ENCODE peak calls at places on chromosomes 7 and 10, in five cellular contexts. One of them, this sample, is unnamed.

GRCh38 chr10:103775786-103776185 is 79.6 kb downstream of the SH3PXD2A start:
- DNase-seq in psoas muscle: peak
- DNase-seq in HCT116: no peak
- DNase-seq in gastrocnemius medialis: no peak
- DNase-seq in body of pancreas: no peak
- DNase-seq in this sample: no peak

GRCh38 chr7:51301806-51302205 is 14.8 kb downstream of the COBL start:
- DNase-seq in gastrocnemius medialis: no peak
- DNase-seq in psoas muscle: no peak
- DNase-seq in body of pancreas: no peak
- DNase-seq in HCT116: no peak
- DNase-seq in this sample: no peak

GRCh38 chr7:44286182-44286617 is 39.2 kb downstream of the CAMK2B start:
- DNase-seq in psoas muscle: peak
- DNase-seq in HCT116: no peak
- DNase-seq in body of pancreas: peak
- DNase-seq in gastrocnemius medialis: peak
- DNase-seq in this sample: peak

GRCh38 chr7:140455743-140456142 is 23.6 kb downstream of the MKRN1 start:
- DNase-seq in psoas muscle: no peak
- DNase-seq in body of pancreas: no peak
- DNase-seq in gastrocnemius medialis: no peak
- DNase-seq in HCT116: no peak
- DNase-seq in this sample: no peak

GRCh38 chr7:40097728-40098127 is 36.7 kb downstream of the MPLKIP start:
- DNase-seq in HCT116: no peak
- DNase-seq in body of pancreas: no peak
- DNase-seq in psoas muscle: no peak
- DNase-seq in gastrocnemius medialis: no peak
- DNase-seq in this sample: no peak

GRCh38 chr10:11789294-11789693 is 33.9 kb upstream of the PROSER2 start:
- DNase-seq in HCT116: no peak
- DNase-seq in psoas muscle: no peak
- DNase-seq in body of pancreas: no peak
- DNase-seq in gastrocnemius medialis: no peak
- DNase-seq in this sample: no peak

GRCh38 chr10:127157506-127158205 is 38.7 kb downstream of the INSYN2A start:
- DNase-seq in psoas muscle: no peak
- DNase-seq in HCT116: no peak
- DNase-seq in body of pancreas: no peak
- DNase-seq in gastrocnemius medialis: no peak
- DNase-seq in this sample: no peak

GRCh38 chr10:98879486-98879885 is 356.2 kb downstream of the HPSE2 start:
- DNase-seq in gastrocnemius medialis: no peak
- DNase-seq in HCT116: no peak
- DNase-seq in body of pancreas: no peak
- DNase-seq in psoas muscle: no peak
- DNase-seq in this sample: no peak

GRCh38 chr10:116771101-116771705 is 28.8 kb upstream of the HSPA12A start:
- DNase-seq in gastrocnemius medialis: peak
- DNase-seq in body of pancreas: peak
- DNase-seq in psoas muscle: peak
- DNase-seq in HCT116: no peak
- DNase-seq in this sample: peak

GRCh38 chr7:43011879-43012278 is 79.7 kb downstream of the MRPL32 start:
- DNase-seq in body of pancreas: no peak
- DNase-seq in HCT116: no peak
- DNase-seq in psoas muscle: no peak
- DNase-seq in gastrocnemius medialis: no peak
- DNase-seq in this sample: no peak

DNA sequence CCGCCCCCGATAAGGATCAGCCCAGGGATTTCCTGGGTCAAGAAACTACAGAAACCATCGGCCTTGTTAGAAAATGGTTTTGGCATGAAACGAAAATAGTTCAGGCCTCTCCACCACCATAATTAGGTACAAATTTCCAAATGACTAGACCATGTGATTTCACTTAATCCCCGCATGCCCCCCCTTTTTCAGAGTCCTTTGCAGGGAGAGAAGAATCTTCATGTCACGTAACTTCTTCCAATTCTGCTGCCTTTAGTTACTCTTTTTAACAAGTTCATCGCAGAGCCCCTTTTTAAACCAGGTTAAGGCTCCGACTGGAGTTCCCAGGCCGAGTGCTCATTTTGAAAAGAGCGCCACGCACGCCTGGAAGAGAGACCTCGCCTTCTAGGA is 3.4 kb downstream of the PDGFA start:
- DNase-seq in body of pancreas: no peak
- DNase-seq in gastrocnemius medialis: no peak
- DNase-seq in HCT116: no peak
- DNase-seq in psoas muscle: no peak
- DNase-seq in this sample: no peak
- H3K4me3 ChIP-seq in body of pancreas: no peak
- H3K4me3 ChIP-seq in gastrocnemius medialis: peak
- H3K4me3 ChIP-seq in HCT116: no peak
- H3K4me3 ChIP-seq in psoas muscle: peak
- H3K4me3 ChIP-seq in this sample: peak

GRCh38 chr7:27173412-27174076 is 576 bp downstream of the HOXA10 start:
- DNase-seq in HCT116: no peak
- DNase-seq in body of pancreas: peak
- DNase-seq in gastrocnemius medialis: peak
- DNase-seq in psoas muscle: peak
- DNase-seq in this sample: no peak

GRCh38 chr7:27170936-27171635 is 3.0 kb downstream of the HOXA10 start:
- DNase-seq in gastrocnemius medialis: no peak
- DNase-seq in body of pancreas: no peak
- DNase-seq in psoas muscle: peak
- DNase-seq in HCT116: no peak
- DNase-seq in this sample: no peak

GRCh38 chr7:27172823-27173411 is 1.2 kb downstream of the HOXA10 start:
- DNase-seq in body of pancreas: no peak
- DNase-seq in HCT116: no peak
- DNase-seq in psoas muscle: peak
- DNase-seq in gastrocnemius medialis: peak
- DNase-seq in this sample: no peak

GRCh38 chr7:27171636-27172387 is 2.3 kb downstream of the HOXA10 start:
- DNase-seq in HCT116: no peak
- DNase-seq in psoas muscle: peak
- DNase-seq in gastrocnemius medialis: peak
- DNase-seq in body of pancreas: no peak
- DNase-seq in this sample: no peak

DNA sequence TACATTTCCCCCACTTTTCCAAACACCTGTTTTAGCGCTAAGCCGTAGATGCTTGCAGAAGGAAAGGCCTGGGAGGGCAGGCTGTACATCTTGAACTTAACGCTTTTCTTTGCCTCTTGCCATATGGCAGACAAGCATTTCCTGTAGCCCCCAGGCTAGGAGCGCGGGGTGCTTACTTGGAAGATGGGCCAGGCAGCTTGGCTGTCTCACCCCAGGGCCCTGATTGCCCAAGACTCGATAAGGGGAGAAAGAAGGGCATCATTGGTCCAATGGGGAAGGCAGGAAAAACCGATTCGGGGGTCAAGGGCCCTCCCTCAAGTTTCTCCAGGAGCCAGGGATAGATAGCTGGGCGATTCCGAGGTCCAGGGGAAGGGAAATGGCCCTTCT is 1.7 kb downstream of the HOXA10 start:
- DNase-seq in psoas muscle: peak
- DNase-seq in gastrocnemius medialis: peak
- DNase-seq in HCT116: no peak
- DNase-seq in body of pancreas: no peak
- DNase-seq in this sample: no peak
- H3K4me3 ChIP-seq in psoas muscle: peak
- H3K4me3 ChIP-seq in gastrocnemius medialis: peak
- H3K4me3 ChIP-seq in HCT116: peak
- H3K4me3 ChIP-seq in body of pancreas: no peak
- H3K4me3 ChIP-seq in this sample: no peak

DNA sequence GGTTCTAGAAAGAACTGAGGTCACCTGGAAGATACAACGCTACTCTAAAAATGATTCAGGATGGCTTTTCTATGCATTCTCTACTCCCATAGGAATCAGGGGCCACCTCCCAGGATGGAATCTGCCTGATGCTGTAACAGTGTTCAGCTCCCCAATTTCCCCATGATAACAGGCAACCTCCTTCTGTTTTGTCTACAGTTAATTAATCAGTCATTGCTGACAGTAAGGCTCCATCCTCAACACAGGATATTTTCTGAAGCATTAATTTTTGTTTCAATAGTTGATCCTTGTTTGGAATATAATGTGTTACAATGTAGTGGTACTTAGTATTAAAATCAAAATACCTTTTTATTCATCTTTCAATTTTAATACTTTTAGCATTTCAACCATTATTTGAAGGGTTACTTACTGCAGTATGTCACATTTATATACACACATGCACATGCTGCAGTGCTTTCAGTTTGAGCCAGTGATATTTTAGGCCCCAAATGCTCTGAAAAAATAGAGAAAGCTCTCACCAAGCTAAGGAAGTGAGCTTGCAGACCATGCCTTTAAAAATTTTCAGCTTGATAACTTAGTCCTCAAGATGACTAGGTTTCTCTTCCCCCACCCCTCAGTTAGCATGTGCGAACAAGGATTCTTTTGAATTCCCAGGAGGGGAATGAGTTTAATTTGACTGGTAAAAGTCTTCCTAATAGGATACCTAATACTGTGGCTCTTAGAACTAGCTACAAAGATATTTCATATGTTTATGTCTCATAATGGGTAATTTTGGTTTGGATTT is 592 bp upstream of the PIK3CG start:
- DNase-seq in body of pancreas: no peak
- DNase-seq in HCT116: no peak
- DNase-seq in gastrocnemius medialis: no peak
- DNase-seq in psoas muscle: no peak
- DNase-seq in this sample: no peak
- H3K4me3 ChIP-seq in body of pancreas: no peak
- H3K4me3 ChIP-seq in HCT116: no peak
- H3K4me3 ChIP-seq in gastrocnemius medialis: no peak
- H3K4me3 ChIP-seq in psoas muscle: peak
- H3K4me3 ChIP-seq in this sample: peak

GRCh38 chr7:120332433-120332832 is 59.5 kb downstream of the KCND2 start:
- DNase-seq in psoas muscle: no peak
- DNase-seq in body of pancreas: no peak
- DNase-seq in HCT116: no peak
- DNase-seq in gastrocnemius medialis: no peak
- DNase-seq in this sample: no peak

DNA sequence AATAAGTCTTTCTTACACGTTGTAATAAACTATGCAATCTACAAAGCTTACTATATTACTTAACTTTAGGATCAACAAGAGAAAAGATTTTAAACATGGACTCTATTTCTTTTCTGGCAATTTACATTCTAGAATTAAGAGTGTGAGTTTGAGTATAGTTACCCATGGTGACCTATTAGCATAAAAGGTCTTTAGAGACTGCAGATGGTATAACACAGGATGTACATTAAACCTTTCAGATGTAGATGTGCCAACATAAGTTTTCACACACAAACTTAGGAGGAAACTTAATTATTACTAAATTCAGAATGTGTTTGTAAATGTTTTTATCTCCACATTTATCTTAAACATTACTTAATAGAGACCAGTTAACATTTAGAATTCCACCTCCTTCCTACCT is 54.1 kb downstream of the KCND2 start:
- DNase-seq in gastrocnemius medialis: no peak
- DNase-seq in body of pancreas: no peak
- DNase-seq in HCT116: no peak
- DNase-seq in psoas muscle: no peak
- DNase-seq in this sample: no peak
- H3K4me3 ChIP-seq in gastrocnemius medialis: no peak
- H3K4me3 ChIP-seq in body of pancreas: no peak
- H3K4me3 ChIP-seq in HCT116: no peak
- H3K4me3 ChIP-seq in psoas muscle: no peak
- H3K4me3 ChIP-seq in this sample: no peak

GRCh38 chr7:150515248-150515647 is 576 bp downstream of the GIMAP7 start:
- DNase-seq in body of pancreas: no peak
- DNase-seq in psoas muscle: no peak
- DNase-seq in HCT116: no peak
- DNase-seq in gastrocnemius medialis: no peak
- DNase-seq in this sample: no peak
- H3K4me3 ChIP-seq in body of pancreas: peak
- H3K4me3 ChIP-seq in psoas muscle: peak
- H3K4me3 ChIP-seq in HCT116: no peak
- H3K4me3 ChIP-seq in gastrocnemius medialis: peak
- H3K4me3 ChIP-seq in this sample: peak

DNA sequence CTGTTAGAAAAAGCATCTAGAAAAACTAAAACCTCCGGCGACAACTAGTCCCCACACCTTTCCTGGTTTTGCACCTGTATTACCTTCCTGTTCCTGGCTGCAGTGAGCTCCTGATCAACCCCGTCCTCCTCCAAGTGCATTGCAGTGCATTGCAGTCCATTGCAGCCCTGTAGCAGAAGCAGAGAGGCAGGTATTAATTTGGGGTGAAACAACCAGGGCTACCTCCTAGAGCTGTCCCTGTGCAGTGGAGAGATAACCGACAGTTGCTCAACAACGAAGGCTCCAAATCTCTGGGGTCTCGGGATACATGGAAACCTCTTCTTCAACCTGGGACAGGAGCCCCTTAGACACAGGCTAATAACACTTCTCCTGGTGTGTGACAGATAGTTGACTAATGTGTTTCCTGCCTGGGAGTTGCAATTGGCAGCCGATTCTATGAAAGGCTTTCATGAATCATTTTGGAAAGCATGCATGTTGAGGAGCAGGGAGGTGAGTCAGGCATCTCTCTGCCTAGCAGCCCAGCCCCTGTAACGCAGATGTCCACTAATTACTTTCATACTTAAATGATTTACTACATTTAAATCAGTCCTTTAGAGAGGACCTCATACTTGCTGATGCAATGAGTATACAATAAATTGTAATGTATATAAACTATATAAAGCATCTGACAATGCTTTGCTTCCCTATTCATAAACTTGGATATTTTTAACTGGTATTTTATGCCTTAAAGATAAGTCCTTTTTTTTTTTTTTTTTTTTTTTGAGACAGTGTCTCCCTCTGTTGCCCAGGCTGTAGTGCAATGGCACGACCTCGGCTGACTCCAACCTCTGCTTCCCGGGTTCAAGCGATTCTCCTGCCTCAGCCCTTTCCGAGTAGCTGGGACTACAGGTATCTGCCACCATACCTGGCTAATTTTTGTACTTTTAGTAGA is 59.0 kb downstream of the PRR15 start:
- DNase-seq in HCT116: peak
- DNase-seq in gastrocnemius medialis: no peak
- DNase-seq in psoas muscle: no peak
- DNase-seq in body of pancreas: no peak
- DNase-seq in this sample: no peak
- H3K4me3 ChIP-seq in HCT116: peak
- H3K4me3 ChIP-seq in gastrocnemius medialis: no peak
- H3K4me3 ChIP-seq in psoas muscle: no peak
- H3K4me3 ChIP-seq in body of pancreas: no peak
- H3K4me3 ChIP-seq in this sample: no peak